ENCODE peak calls at places on chromosomes 3 and 15, in six cellular contexts. One of them, this sample, is unnamed.

GRCh38 chr3:58556001-58556400 is 19.0 kb upstream of the ACOX2 start:
- DNase-seq in IMR-90: no peak
- DNase-seq in tibial nerve: no peak
- DNase-seq in H1: no peak
- DNase-seq in CD8-positive, alpha-beta memory T cell: no peak
- DNase-seq in CD8-positive, alpha-beta T cell: no peak
- DNase-seq in this sample: no peak

GRCh38 chr15:67228286-67228685 is 26.2 kb downstream of the AAGAB start:
- DNase-seq in IMR-90: no peak
- DNase-seq in tibial nerve: no peak
- DNase-seq in H1: no peak
- DNase-seq in CD8-positive, alpha-beta memory T cell: no peak
- DNase-seq in CD8-positive, alpha-beta T cell: no peak
- DNase-seq in this sample: no peak

GRCh38 chr3:16545413-16546185 is 32.1 kb upstream of the RFTN1 start:
- DNase-seq in IMR-90: no peak
- DNase-seq in tibial nerve: no peak
- DNase-seq in H1: no peak
- DNase-seq in CD8-positive, alpha-beta memory T cell: no peak
- DNase-seq in CD8-positive, alpha-beta T cell: no peak
- DNase-seq in this sample: no peak

GRCh38 chr3:65412591-65412990 is 626.1 kb downstream of the MAGI1 start:
- DNase-seq in IMR-90: no peak
- DNase-seq in tibial nerve: peak; percentile 18
- DNase-seq in H1: no peak
- DNase-seq in CD8-positive, alpha-beta memory T cell: no peak
- DNase-seq in CD8-positive, alpha-beta T cell: no peak
- DNase-seq in this sample: peak; percentile 22

GRCh38 chr3:51388286-51389029 is 2.6 kb upstream of the RBM15B start:
- DNase-seq in IMR-90: peak; percentile 20
- DNase-seq in tibial nerve: no peak
- DNase-seq in H1: no peak
- DNase-seq in CD8-positive, alpha-beta memory T cell: no peak
- DNase-seq in CD8-positive, alpha-beta T cell: no peak
- DNase-seq in this sample: peak; percentile 71

GRCh38 chr15:35174948-35175347 is 89.9 kb upstream of the NANOGP8 start:
- DNase-seq in IMR-90: no peak
- DNase-seq in tibial nerve: no peak
- DNase-seq in H1: no peak
- DNase-seq in CD8-positive, alpha-beta memory T cell: no peak
- DNase-seq in CD8-positive, alpha-beta T cell: no peak
- DNase-seq in this sample: no peak

GRCh38 chr3:23271876-23272741 is 69.0 kb downstream of the UBE2E2 start:
- DNase-seq in IMR-90: no peak
- DNase-seq in tibial nerve: no peak
- DNase-seq in H1: no peak
- DNase-seq in CD8-positive, alpha-beta memory T cell: no peak
- DNase-seq in CD8-positive, alpha-beta T cell: no peak
- DNase-seq in this sample: no peak

GRCh38 chr3:155989536-155989935 is 119.1 kb downstream of the GMPS start:
- DNase-seq in IMR-90: no peak
- DNase-seq in tibial nerve: no peak
- DNase-seq in H1: no peak
- DNase-seq in CD8-positive, alpha-beta memory T cell: no peak
- DNase-seq in CD8-positive, alpha-beta T cell: no peak
- DNase-seq in this sample: no peak

GRCh38 chr3:22326305-22326704 is 575.3 kb upstream of the ZNF385D start:
- DNase-seq in IMR-90: no peak
- DNase-seq in tibial nerve: no peak
- DNase-seq in H1: no peak
- DNase-seq in CD8-positive, alpha-beta memory T cell: no peak
- DNase-seq in CD8-positive, alpha-beta T cell: no peak
- DNase-seq in this sample: no peak

GRCh38 chr15:36970522-36970921 is 129.8 kb downstream of the MEIS2 start:
- DNase-seq in IMR-90: no peak
- DNase-seq in tibial nerve: no peak
- DNase-seq in H1: no peak
- DNase-seq in CD8-positive, alpha-beta memory T cell: no peak
- DNase-seq in CD8-positive, alpha-beta T cell: no peak
- DNase-seq in this sample: no peak

GRCh38 chr15:76059320-76060097 is at the start of gene TMEM266:
- DNase-seq in IMR-90: peak; percentile 5
- DNase-seq in tibial nerve: no peak
- DNase-seq in H1: no peak
- DNase-seq in CD8-positive, alpha-beta memory T cell: no peak
- DNase-seq in CD8-positive, alpha-beta T cell: no peak
- DNase-seq in this sample: no peak

GRCh38 chr15:91445701-91446100 is 345.6 kb downstream of the SV2B start:
- DNase-seq in IMR-90: peak; percentile 4
- DNase-seq in tibial nerve: no peak
- DNase-seq in H1: no peak
- DNase-seq in CD8-positive, alpha-beta memory T cell: no peak
- DNase-seq in CD8-positive, alpha-beta T cell: no peak
- DNase-seq in this sample: peak; percentile 92

GRCh38 chr15:38130739-38131498 is 121.7 kb upstream of the SPRED1 start:
- DNase-seq in IMR-90: peak; percentile 98
- DNase-seq in tibial nerve: peak; percentile 86
- DNase-seq in H1: no peak
- DNase-seq in CD8-positive, alpha-beta memory T cell: no peak
- DNase-seq in CD8-positive, alpha-beta T cell: no peak
- DNase-seq in this sample: peak; percentile 61

GRCh38 chr3:170703121-170703588 is 117.3 kb upstream of the SLC7A14 start:
- DNase-seq in IMR-90: peak; percentile 95
- DNase-seq in tibial nerve: no peak
- DNase-seq in H1: no peak
- DNase-seq in CD8-positive, alpha-beta memory T cell: no peak
- DNase-seq in CD8-positive, alpha-beta T cell: no peak
- DNase-seq in this sample: no peak

GRCh38 chr3:174397848-174398247 is 461.3 kb upstream of the NAALADL2 start:
- DNase-seq in IMR-90: peak; percentile 50
- DNase-seq in tibial nerve: no peak
- DNase-seq in H1: no peak
- DNase-seq in CD8-positive, alpha-beta memory T cell: no peak
- DNase-seq in CD8-positive, alpha-beta T cell: no peak
- DNase-seq in this sample: no peak

GRCh38 chr3:150035910-150036661 is 65.4 kb upstream of the PFN2 start:
- DNase-seq in IMR-90: no peak
- DNase-seq in tibial nerve: no peak
- DNase-seq in H1: no peak
- DNase-seq in CD8-positive, alpha-beta memory T cell: no peak
- DNase-seq in CD8-positive, alpha-beta T cell: no peak
- DNase-seq in this sample: no peak

GRCh38 chr3:166444336-166444735 is 607.1 kb upstream of the BCHE start:
- DNase-seq in IMR-90: peak; percentile 18
- DNase-seq in tibial nerve: no peak
- DNase-seq in H1: no peak
- DNase-seq in CD8-positive, alpha-beta memory T cell: no peak
- DNase-seq in CD8-positive, alpha-beta T cell: no peak
- DNase-seq in this sample: peak; percentile 90

GRCh38 chr15:74995779-74996765 is 709 bp downstream of the SCAMP5 start:
- DNase-seq in IMR-90: no peak
- DNase-seq in tibial nerve: no peak
- DNase-seq in H1: no peak
- DNase-seq in CD8-positive, alpha-beta memory T cell: no peak
- DNase-seq in CD8-positive, alpha-beta T cell: no peak
- DNase-seq in this sample: no peak

GRCh38 chr3:64030741-64031140 is 7.4 kb upstream of the PSMD6 start:
- DNase-seq in IMR-90: peak; percentile 60
- DNase-seq in tibial nerve: peak; percentile 48
- DNase-seq in H1: peak; percentile 86
- DNase-seq in CD8-positive, alpha-beta memory T cell: peak; percentile 73
- DNase-seq in CD8-positive, alpha-beta T cell: peak; percentile 72
- DNase-seq in this sample: no peak

GRCh38 chr15:80581976-80582375 is 113.1 kb upstream of the ABHD17C start:
- DNase-seq in IMR-90: peak; percentile 38
- DNase-seq in tibial nerve: no peak
- DNase-seq in H1: no peak
- DNase-seq in CD8-positive, alpha-beta memory T cell: no peak
- DNase-seq in CD8-positive, alpha-beta T cell: no peak
- DNase-seq in this sample: peak; percentile 31

GRCh38 chr3:179098388-179099077 is 26.9 kb upstream of the ZMAT3 start:
- DNase-seq in IMR-90: peak; percentile 82
- DNase-seq in tibial nerve: no peak
- DNase-seq in H1: no peak
- DNase-seq in CD8-positive, alpha-beta memory T cell: no peak
- DNase-seq in CD8-positive, alpha-beta T cell: no peak
- DNase-seq in this sample: no peak

GRCh38 chr3:131794766-131795381 is 239.9 kb downstream of the CPNE4 start:
- DNase-seq in IMR-90: peak; percentile 52
- DNase-seq in tibial nerve: peak; percentile 47
- DNase-seq in H1: peak; percentile 27
- DNase-seq in CD8-positive, alpha-beta memory T cell: no peak
- DNase-seq in CD8-positive, alpha-beta T cell: no peak
- DNase-seq in this sample: no peak

GRCh38 chr3:86978111-86978528 is 12.8 kb downstream of the VGLL3 start:
- DNase-seq in IMR-90: peak; percentile 35
- DNase-seq in tibial nerve: peak; percentile 76
- DNase-seq in H1: no peak
- DNase-seq in CD8-positive, alpha-beta memory T cell: no peak
- DNase-seq in CD8-positive, alpha-beta T cell: no peak
- DNase-seq in this sample: no peak

GRCh38 chr3:113575191-113575590 is 42.8 kb downstream of the SIDT1 start:
- DNase-seq in IMR-90: no peak
- DNase-seq in tibial nerve: no peak
- DNase-seq in H1: no peak
- DNase-seq in CD8-positive, alpha-beta memory T cell: no peak
- DNase-seq in CD8-positive, alpha-beta T cell: no peak
- DNase-seq in this sample: no peak

DNA sequence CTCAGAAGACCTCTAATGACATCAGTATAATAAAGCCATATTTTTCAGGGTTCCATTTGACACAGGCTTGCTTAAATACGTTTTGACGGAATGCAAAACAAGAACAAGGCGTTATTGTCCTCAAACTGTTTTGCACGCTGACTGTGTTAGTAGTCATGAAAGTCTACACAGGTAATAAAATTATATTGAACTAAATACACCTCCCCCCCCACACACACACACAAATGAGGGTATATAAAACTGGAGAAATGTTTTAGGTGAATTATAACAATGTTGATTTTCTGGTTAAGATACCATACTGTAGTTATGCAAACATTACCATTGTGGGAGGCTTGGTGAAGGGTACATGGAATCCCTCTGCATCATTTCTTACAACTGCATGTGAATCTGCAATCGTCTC is 257.1 kb upstream of the ARRDC4 start:
- DNase-seq in IMR-90: no peak
- DNase-seq in tibial nerve: no peak
- DNase-seq in H1: no peak
- DNase-seq in CD8-positive, alpha-beta memory T cell: no peak
- DNase-seq in CD8-positive, alpha-beta T cell: no peak
- DNase-seq in this sample: no peak
- H3K27ac ChIP-seq in IMR-90: no peak overlapping the region
- H3K27ac ChIP-seq in tibial nerve: no peak overlapping the region
- H3K27ac ChIP-seq in H1: no peak overlapping the region
- H3K27ac ChIP-seq in CD8-positive, alpha-beta memory T cell: no peak overlapping the region
- H3K27ac ChIP-seq in CD8-positive, alpha-beta T cell: no peak overlapping the region
- H3K27ac ChIP-seq in this sample: no peak overlapping the region

GRCh38 chr15:68682906-68683490 is 104.2 kb downstream of the CORO2B start:
- DNase-seq in IMR-90: no peak
- DNase-seq in tibial nerve: no peak
- DNase-seq in H1: no peak
- DNase-seq in CD8-positive, alpha-beta memory T cell: no peak
- DNase-seq in CD8-positive, alpha-beta T cell: no peak
- DNase-seq in this sample: no peak
- H3K27ac ChIP-seq in IMR-90: no peak overlapping the region
- H3K27ac ChIP-seq in tibial nerve: no peak overlapping the region
- H3K27ac ChIP-seq in H1: no peak overlapping the region
- H3K27ac ChIP-seq in CD8-positive, alpha-beta memory T cell: no peak overlapping the region
- H3K27ac ChIP-seq in CD8-positive, alpha-beta T cell: no peak overlapping the region
- H3K27ac ChIP-seq in this sample: no peak overlapping the region

GRCh38 chr3:34072297-34072696 is 273.9 kb downstream of the PDCD6IP start:
- DNase-seq in IMR-90: no peak
- DNase-seq in tibial nerve: no peak
- DNase-seq in H1: no peak
- DNase-seq in CD8-positive, alpha-beta memory T cell: no peak
- DNase-seq in CD8-positive, alpha-beta T cell: no peak
- DNase-seq in this sample: no peak
- H3K27ac ChIP-seq in IMR-90: no peak overlapping the region
- H3K27ac ChIP-seq in tibial nerve: no peak overlapping the region
- H3K27ac ChIP-seq in H1: no peak overlapping the region
- H3K27ac ChIP-seq in CD8-positive, alpha-beta memory T cell: no peak overlapping the region
- H3K27ac ChIP-seq in CD8-positive, alpha-beta T cell: no peak overlapping the region
- H3K27ac ChIP-seq in this sample: no peak overlapping the region

GRCh38 chr15:101256756-101257155 is 4.9 kb upstream of the CHSY1 start:
- DNase-seq in IMR-90: no peak
- DNase-seq in tibial nerve: no peak
- DNase-seq in H1: no peak
- DNase-seq in CD8-positive, alpha-beta memory T cell: no peak
- DNase-seq in CD8-positive, alpha-beta T cell: no peak
- DNase-seq in this sample: no peak
- H3K27ac ChIP-seq in IMR-90: no peak overlapping the region
- H3K27ac ChIP-seq in tibial nerve: no peak overlapping the region
- H3K27ac ChIP-seq in H1: no peak overlapping the region
- H3K27ac ChIP-seq in CD8-positive, alpha-beta memory T cell: no peak overlapping the region
- H3K27ac ChIP-seq in CD8-positive, alpha-beta T cell: no peak overlapping the region
- H3K27ac ChIP-seq in this sample: no peak overlapping the region

GRCh38 chr15:92733090-92733933 is 77.7 kb upstream of the FAM174B start:
- DNase-seq in IMR-90: no peak
- DNase-seq in tibial nerve: no peak
- DNase-seq in H1: no peak
- DNase-seq in CD8-positive, alpha-beta memory T cell: no peak
- DNase-seq in CD8-positive, alpha-beta T cell: no peak
- DNase-seq in this sample: no peak
- H3K27ac ChIP-seq in IMR-90: peak overlapping the region; percentile 55
- H3K27ac ChIP-seq in tibial nerve: peak overlapping the region; percentile 52
- H3K27ac ChIP-seq in H1: no peak overlapping the region
- H3K27ac ChIP-seq in CD8-positive, alpha-beta memory T cell: no peak overlapping the region
- H3K27ac ChIP-seq in CD8-positive, alpha-beta T cell: peak overlapping the region; percentile 60
- H3K27ac ChIP-seq in this sample: no peak overlapping the region

GRCh38 chr15:63277044-63277892 is at the start of gene APH1B:
- DNase-seq in IMR-90: peak; percentile 48
- DNase-seq in tibial nerve: peak; percentile 67
- DNase-seq in H1: peak; percentile 36
- DNase-seq in CD8-positive, alpha-beta memory T cell: peak; percentile 83
- DNase-seq in CD8-positive, alpha-beta T cell: peak; percentile 76
- DNase-seq in this sample: no peak
- H3K27ac ChIP-seq in IMR-90: peak within 1 kb of the TSS; percentile 86
- H3K27ac ChIP-seq in tibial nerve: peak within 1 kb of the TSS; percentile 95
- H3K27ac ChIP-seq in H1: no peak within 1 kb of the TSS
- H3K27ac ChIP-seq in CD8-positive, alpha-beta memory T cell: peak within 1 kb of the TSS; percentile 72
- H3K27ac ChIP-seq in CD8-positive, alpha-beta T cell: peak within 1 kb of the TSS; percentile 62
- H3K27ac ChIP-seq in this sample: peak within 1 kb of the TSS; percentile 38

GRCh38 chr3:12796171-12797123 is at the start of gene CAND2:
- DNase-seq in IMR-90: peak; percentile 37
- DNase-seq in tibial nerve: peak; percentile 48
- DNase-seq in H1: no peak
- DNase-seq in CD8-positive, alpha-beta memory T cell: peak; percentile 12
- DNase-seq in CD8-positive, alpha-beta T cell: peak; percentile 26
- DNase-seq in this sample: no peak
- H3K27ac ChIP-seq in IMR-90: peak within 1 kb of the TSS; percentile 42
- H3K27ac ChIP-seq in tibial nerve: peak within 1 kb of the TSS; percentile 66
- H3K27ac ChIP-seq in H1: no peak within 1 kb of the TSS
- H3K27ac ChIP-seq in CD8-positive, alpha-beta memory T cell: peak within 1 kb of the TSS; percentile 47
- H3K27ac ChIP-seq in CD8-positive, alpha-beta T cell: no peak within 1 kb of the TSS
- H3K27ac ChIP-seq in this sample: no peak within 1 kb of the TSS

This sample was measured in epithelial cell of prostate.